ENCODE peak calls at places on chromosomes 7 and 10, in seven cellular contexts. A is activated CD4-positive, CD25-positive, alpha-beta regulatory T cell; E is midbrain; W is adipocyte; C is NCI-H1092 treated with DMSO at 0.1 percent for 48 hours; B is ACHN; R is stimulated activated CD8-positive, alpha-beta memory T cell treated with anti-CD3 and anti-CD28 coated beads, Interleukin-12 subunit alpha, Interleukin-12 subunit beta, amount 100 ng/mL, for 4 hours. K is an unnamed sample.

GRCh38 chr7:47394751-47395252 is 187.1 kb downstream of the TNS3 start:
- DNase-seq in A (no peak), E (no peak), W (no peak), C (no peak), B (no peak), R (no peak), K (no peak)

GRCh38 chr10:74058071-74058470 is 60.2 kb downstream of the VCL start:
- DNase-seq in A (no peak), E (no peak), W (no peak), C (peak), B (no peak), R (no peak), K (no peak)

GRCh38 chr10:48525113-48525512 is 79.8 kb downstream of the ARHGAP22 start:
- DNase-seq in A (no peak), E (no peak), W (no peak), C (no peak), B (no peak), R (no peak), K (no peak)

GRCh38 chr7:13262929-13263530 is 575.6 kb downstream of the ARL4A start:
- DNase-seq in A (no peak), E (peak), W (peak), C (peak), B (peak), R (no peak), K (peak)

GRCh38 chr10:60282771-60283353 is 106.8 kb downstream of the ANK3 start:
- DNase-seq in A (no peak), E (peak), W (peak), C (no peak), B (peak), R (no peak), K (peak)

GRCh38 chr7:102273749-102274712 is 12.6 kb upstream of the SH2B2 start:
- DNase-seq in A (no peak), E (no peak), W (peak), C (no peak), B (peak), R (no peak), K (no peak)

GRCh38 chr7:1276626-1277175 is 44.0 kb downstream of the UNCX start:
- DNase-seq in A (no peak), E (no peak), W (no peak), C (no peak), B (no peak), R (no peak), K (no peak)

GRCh38 chr7:41885748-41886147 is 182.9 kb upstream of the INHBA start:
- DNase-seq in A (no peak), E (no peak), W (peak), C (no peak), B (no peak), R (no peak), K (no peak)

GRCh38 chr7:72462311-72462710 is 50.2 kb upstream of the CALN1 start:
- DNase-seq in A (no peak), E (no peak), W (no peak), C (no peak), B (no peak), R (no peak), K (no peak)

GRCh38 chr10:43852644-43853214 is 204.0 kb upstream of the ZNF32 start:
- DNase-seq in A (no peak), E (no peak), W (no peak), C (no peak), B (no peak), R (no peak), K (no peak)

GRCh38 chr7:102287082-102287464 is 405 bp downstream of the SH2B2 start:
- DNase-seq in A (no peak), E (no peak), W (no peak), C (no peak), B (no peak), R (no peak), K (no peak)

GRCh38 chr10:12194752-12195271 is 879 bp downstream of the NUDT5 start:
- DNase-seq in A (no peak), E (peak), W (peak), C (no peak), B (peak), R (no peak), K (peak)